ENCODE peak calls at places on chromosomes 1 and 21, in eight cellular contexts. K is T1000, B is HS-27A, W is activated T-helper 1 cell treated with Interleukin-2 at 50 U/mL for 16 hours, O is EL, H is cardiac fibroblast, F is NCI-H446 treated with DMSO at 0.1 percent for 48 hours, V is bronchial epithelial cell. Z is an unnamed sample.

GRCh38 chr1:19120070-19120469 is 90.0 kb downstream of the UBR4 start:
- DNase-seq in O (no peak), K (no peak), W (no peak), F (no peak), H (no peak), B (no peak), V (no peak), Z (no peak)

GRCh38 chr1:208034135-208034534 is 123.2 kb upstream of the CD34 start:
- DNase-seq in V (no peak), K (no peak), F (no peak), B (no peak), H (no peak), W (no peak), O (no peak), Z (no peak)

GRCh38 chr1:79322511-79323027 is 316.0 kb upstream of the ADGRL4 start:
- DNase-seq in O (peak), H (peak), F (no peak), B (no peak), W (no peak), K (no peak), V (peak), Z (no peak)

GRCh38 chr1:24896176-24896575 is 33.9 kb downstream of the RUNX3 start:
- DNase-seq in K (no peak), W (no peak), B (no peak), O (no peak), V (no peak), H (no peak), F (no peak), Z (no peak)

GRCh38 chr1:205678286-205679111 is 1.8 kb downstream of the SLC45A3 start:
- DNase-seq in W (no peak), H (peak), O (no peak), B (no peak), V (no peak), K (no peak), F (no peak), Z (peak)

GRCh38 chr1:199759268-199759724 is 268.2 kb upstream of the NR5A2 start:
- DNase-seq in V (peak), H (peak), K (peak), O (peak), B (peak), F (no peak), W (no peak), Z (no peak)

GRCh38 chr1:156164465-156164831 is 11.1 kb downstream of the SEMA4A start:
- DNase-seq in V (no peak), K (no peak), F (no peak), B (no peak), O (no peak), H (peak), W (no peak), Z (no peak)

GRCh38 chr1:214660900-214661299 is 57.9 kb downstream of the CENPF start:
- DNase-seq in B (no peak), W (no peak), F (no peak), K (no peak), V (peak), O (peak), H (peak), Z (peak)

GRCh38 chr1:93707956-93708355 is 26.3 kb upstream of the BCAR3 start:
- DNase-seq in W (no peak), B (no peak), V (peak), H (no peak), O (no peak), F (no peak), K (no peak), Z (peak)

GRCh38 chr21:17491716-17492414 is 21.0 kb upstream of the CXADR start:
- DNase-seq in O (peak), F (no peak), K (peak), W (no peak), B (peak), V (peak), H (peak), Z (peak)

GRCh38 chr21:46061063-46061462 is 36.8 kb upstream of the COL6A2 start:
- DNase-seq in H (no peak), W (no peak), K (no peak), V (no peak), F (no peak), O (no peak), B (no peak), Z (no peak)

GRCh38 chr1:207241164-207241934 is 80.1 kb upstream of the CD55 start:
- DNase-seq in O (no peak), F (no peak), K (no peak), H (no peak), V (no peak), B (no peak), W (no peak), Z (no peak)

GRCh38 chr1:7425771-7426170 is 345.3 kb upstream of the VAMP3 start:
- DNase-seq in O (no peak), B (no peak), W (no peak), V (no peak), F (no peak), H (no peak), K (no peak), Z (no peak)

GRCh38 chr1:15900662-15901279 is 53.3 kb downstream of the SPEN start:
- DNase-seq in O (no peak), K (no peak), W (no peak), V (no peak), B (no peak), H (no peak), F (no peak), Z (no peak)

GRCh38 chr1:101907264-101907663 is 89.5 kb downstream of the OLFM3 start:
- DNase-seq in W (no peak), H (no peak), O (no peak), V (no peak), F (no peak), K (no peak), B (no peak), Z (no peak)

GRCh38 chr1:6889875-6890480 is 104.7 kb downstream of the CAMTA1 start:
- DNase-seq in O (peak), F (no peak), H (peak), W (no peak), B (peak), V (peak), K (no peak), Z (peak)

GRCh38 chr1:109827986-109828385 is 64.3 kb upstream of the EPS8L3 start:
- DNase-seq in K (no peak), H (no peak), O (no peak), V (no peak), W (no peak), F (no peak), B (no peak), Z (no peak)

GRCh38 chr1:150789396-150789795 is 18.7 kb downstream of the CTSK start:
- DNase-seq in F (no peak), V (peak), W (no peak), O (no peak), K (no peak), B (no peak), H (no peak), Z (no peak)

GRCh38 chr1:84796201-84796600 is 96.8 kb downstream of the LPAR3 start:
- DNase-seq in O (peak), W (no peak), F (no peak), K (no peak), B (no peak), V (no peak), H (no peak), Z (no peak)

GRCh38 chr1:200727257-200727656 is 11.4 kb upstream of the CAMSAP2 start:
- DNase-seq in B (no peak), V (no peak), W (no peak), K (no peak), F (no peak), O (no peak), H (no peak), Z (no peak)

GRCh38 chr21:28338906-28339305 is 653.8 kb downstream of the LTN1 start:
- DNase-seq in V (no peak), B (no peak), O (no peak), K (no peak), W (no peak), H (no peak), F (no peak), Z (no peak)